ENCODE peak calls at places on chromosomes 16 and 17, in seven cellular contexts. T, W, K, Q, C, U and O are unnamed samples.

GRCh38 chr17:1077536-1078061 is 80.7 kb downstream of the TIMM22 start:
- DNase-seq in T (peak), W (no peak), K (no peak), Q (peak), C (no peak), U (no peak), O (no peak)

GRCh38 chr16:4661661-4662060 is 31.7 kb upstream of the NUDT16L1 start:
- DNase-seq in T (no peak), W (no peak), K (no peak), Q (peak), C (no peak), U (no peak), O (no peak)

GRCh38 chr16:9119795-9120194 is 28.4 kb downstream of the HAPSTR1 start:
- DNase-seq in T (no peak), W (no peak), K (no peak), Q (no peak), C (peak), U (peak), O (peak)

GRCh38 chr16:86082400-86083030 is 183.6 kb downstream of the IRF8 start:
- DNase-seq in T (no peak), W (no peak), K (no peak), Q (no peak), C (no peak), U (no peak), O (no peak)

GRCh38 chr17:32859857-32860525 is 16.9 kb downstream of the MYO1D start:
- DNase-seq in T (no peak), W (no peak), K (peak), Q (no peak), C (no peak), U (no peak), O (no peak)

GRCh38 chr17:44417553-44417952 is 28.1 kb upstream of the ITGA2B start:
- DNase-seq in T (no peak), W (no peak), K (peak), Q (no peak), C (peak), U (peak), O (peak)

GRCh38 chr16:89334461-89334860 is 117.0 kb downstream of the ZNF778 start:
- DNase-seq in T (peak), W (no peak), K (no peak), Q (peak), C (no peak), U (no peak), O (no peak)

GRCh38 chr17:41131979-41132378 is 8.0 kb upstream of the KRTAP4-12 start:
- DNase-seq in T (no peak), W (no peak), K (no peak), Q (no peak), C (peak), U (no peak), O (no peak)

GRCh38 chr16:10942352-10943297 is at the start of gene DEXI:
- DNase-seq in T (peak), W (peak), K (peak), Q (peak), C (peak), U (no peak), O (no peak)

GRCh38 chr17:35432176-35433074 is at the start of gene SLFN12:
- DNase-seq in T (peak), W (no peak), K (peak), Q (no peak), C (peak), U (peak), O (peak)

GRCh38 chr16:20300312-20301097 is 26.8 kb downstream of the GP2 start:
- DNase-seq in T (no peak), W (no peak), K (peak), Q (no peak), C (peak), U (no peak), O (no peak)

GRCh38 chr17:8066841-8067775 is 20.4 kb downstream of the ALOX12B start:
- DNase-seq in T (no peak), W (no peak), K (no peak), Q (no peak), C (no peak), U (no peak), O (no peak)

GRCh38 chr17:80141463-80142165 is 5.3 kb downstream of the EIF4A3 start:
- DNase-seq in T (no peak), W (no peak), K (no peak), Q (no peak), C (no peak), U (no peak), O (no peak)

GRCh38 chr16:47888734-47889133 is 267.1 kb downstream of the ABCC12 start:
- DNase-seq in T (no peak), W (no peak), K (no peak), Q (no peak), C (no peak), U (no peak), O (no peak)

DNA sequence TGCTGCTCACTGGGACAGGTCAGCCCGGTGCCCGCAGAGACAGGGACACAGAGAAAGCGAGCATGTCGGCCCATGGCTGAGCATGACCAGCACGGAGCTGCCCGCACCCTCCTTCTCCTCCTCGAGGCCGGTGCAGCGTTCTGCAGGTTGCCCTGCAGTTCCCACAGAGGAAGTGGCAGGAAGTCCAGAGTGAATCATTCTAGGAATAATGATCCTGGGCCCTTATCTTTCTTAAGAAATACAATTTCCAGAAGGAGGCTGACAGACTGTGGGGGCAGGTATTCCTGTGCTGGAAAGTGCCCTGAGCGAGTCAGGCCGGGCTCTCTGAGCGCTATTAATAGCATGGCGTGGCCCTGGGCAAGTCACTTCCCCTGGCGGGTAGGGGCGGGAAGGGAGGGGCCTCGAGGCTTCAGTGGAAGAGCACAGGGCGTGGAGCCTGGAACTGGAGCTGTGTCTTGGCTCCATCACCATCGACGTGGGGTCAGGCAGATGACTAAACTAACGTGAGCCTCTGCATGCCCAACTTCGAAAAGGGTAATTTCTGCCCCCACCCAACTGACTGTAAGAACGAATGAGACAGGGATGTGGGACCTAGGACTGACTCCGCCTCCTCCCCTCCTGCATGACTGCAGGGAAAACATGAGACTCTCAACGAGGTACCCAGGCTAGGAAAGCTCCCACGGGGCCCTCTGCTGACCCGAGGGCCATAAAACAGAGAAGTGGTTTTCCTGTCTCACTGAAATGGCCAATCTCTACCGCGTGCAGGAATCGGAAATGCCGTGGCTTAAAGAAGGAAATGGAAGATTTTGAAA is 9.8 kb downstream of the TMEM204 start:
- DNase-seq in T (peak), W (no peak), K (peak), Q (peak), C (peak), U (peak), O (no peak)
- TF ChIP-seq CTCF in T (no peak), W (no peak), K (no peak), Q (no peak), C (peak), U (peak), O (no peak)

DNA sequence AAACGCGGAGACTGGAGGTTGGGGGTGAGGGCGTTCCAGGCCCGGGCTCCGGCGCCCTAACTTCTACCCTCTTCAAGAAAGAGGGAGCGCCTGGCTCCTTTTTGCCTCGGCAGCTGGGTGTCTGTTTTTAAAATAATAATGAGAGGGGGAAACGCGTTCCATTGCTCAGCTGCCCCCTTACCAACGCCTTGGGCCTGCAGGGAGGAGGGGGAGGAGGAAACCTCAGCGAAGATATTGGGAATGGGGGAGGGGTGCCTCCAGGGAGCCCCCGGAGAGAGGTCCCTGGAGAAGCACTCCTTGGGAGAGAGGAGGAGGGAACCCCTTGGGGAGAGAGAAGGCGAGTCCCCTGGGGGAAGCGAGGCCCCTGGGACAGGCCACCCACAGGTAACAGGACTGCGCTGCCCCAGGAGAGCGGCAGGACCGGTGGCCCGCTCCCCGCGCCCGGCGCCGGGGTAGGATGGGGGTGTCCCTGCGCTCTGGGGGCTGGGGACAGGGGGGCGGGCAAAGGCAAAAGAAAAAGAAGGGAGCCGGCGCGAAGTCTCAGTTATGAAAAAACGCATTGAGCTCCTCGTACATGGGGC is 2.7 kb downstream of the NEUROD2 start:
- DNase-seq in T (no peak), W (no peak), K (no peak), Q (no peak), C (no peak), U (no peak), O (no peak)
- H3K4me3 ChIP-seq in T (peak), W (no peak), K (no peak), Q (no peak), C (no peak), U (no peak), O (no peak)

GRCh38 chr17:66714046-66715023 is 120.6 kb upstream of the CACNG5 start:
- DNase-seq in T (no peak), W (no peak), K (peak), Q (no peak), C (no peak), U (no peak), O (no peak)

GRCh38 chr17:66716236-66717026 is 118.5 kb upstream of the CACNG5 start:
- DNase-seq in T (no peak), W (no peak), K (no peak), Q (no peak), C (peak), U (no peak), O (no peak)

GRCh38 chr17:66715745-66716156 is 119.2 kb upstream of the CACNG5 start:
- DNase-seq in T (no peak), W (no peak), K (peak), Q (no peak), C (peak), U (peak), O (peak)

GRCh38 chr17:66713533-66714042 is 121.3 kb upstream of the CACNG5 start:
- DNase-seq in T (no peak), W (no peak), K (peak), Q (no peak), C (no peak), U (no peak), O (no peak)

GRCh38 chr17:66715076-66715675 is 119.7 kb upstream of the CACNG5 start:
- DNase-seq in T (no peak), W (no peak), K (no peak), Q (no peak), C (no peak), U (no peak), O (no peak)
- TF ChIP-seq CTCF in T (no peak), W (no peak), K (no peak), Q (no peak), C (no peak), U (no peak), O (no peak)

DNA sequence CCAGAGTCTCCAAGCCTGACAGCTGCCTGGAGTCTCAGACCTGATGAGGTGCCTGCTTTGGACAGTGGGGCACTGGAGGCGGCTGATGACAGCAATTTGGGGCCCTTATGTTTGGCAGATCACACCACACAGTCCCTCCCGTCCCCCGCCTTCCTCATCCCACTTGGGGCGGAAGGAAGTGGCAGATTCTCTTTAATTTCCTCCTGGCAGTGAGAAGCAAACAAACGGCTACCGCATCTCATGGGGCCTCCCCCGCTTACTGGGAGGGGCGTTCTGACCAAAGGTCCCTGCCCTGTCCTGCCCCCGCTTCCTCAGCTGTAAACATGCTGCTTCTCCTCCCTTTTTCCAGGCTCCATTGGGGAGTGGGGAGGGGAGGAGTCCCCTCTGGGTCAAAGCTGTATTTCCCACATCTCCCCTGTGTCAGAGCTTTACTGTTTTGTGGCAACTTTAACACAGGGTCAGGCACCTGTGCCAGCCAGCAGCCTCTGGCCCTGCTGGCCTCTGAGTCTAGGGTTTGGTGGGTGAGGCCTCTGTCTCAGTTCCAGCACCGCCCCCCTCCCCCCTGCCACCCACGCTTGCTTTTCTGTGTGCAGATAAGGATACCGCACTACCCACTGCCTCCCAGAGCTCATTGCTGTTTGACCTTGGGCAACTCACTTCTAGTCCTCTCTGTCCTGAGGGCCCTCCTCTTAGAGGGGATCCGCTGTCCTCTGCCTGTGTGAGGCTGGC is 5.4 kb upstream of the NFATC3 start:
- DNase-seq in T (peak), W (no peak), K (peak), Q (peak), C (no peak), U (no peak), O (no peak)
- H3K4me3 ChIP-seq in T (no peak), W (no peak), K (no peak), Q (no peak), C (no peak), U (no peak), O (no peak)